ENCODE peak calls at places on chromosomes 2 and 18, in eight cellular contexts. One of them, this sample, is unnamed.

GRCh38 chr18:11937874-11938478 is 29.9 kb upstream of the MPPE1 start:
- DNase-seq in brain microvascular endothelial cell: peak; percentile 64
- DNase-seq in psoas muscle: peak; percentile 74
- DNase-seq in CD8-positive, alpha-beta T cell: peak; percentile 72
- DNase-seq in IMR-90: peak; percentile 61
- DNase-seq in GM12878: peak; percentile 23
- DNase-seq in suprapubic skin: peak; percentile 87
- DNase-seq in right lobe of liver: peak; percentile 73
- DNase-seq in this sample: no peak

GRCh38 chr18:46152436-46152807 is 48.2 kb downstream of the HAUS1 start:
- DNase-seq in brain microvascular endothelial cell: peak; percentile 67
- DNase-seq in psoas muscle: peak; percentile 84
- DNase-seq in CD8-positive, alpha-beta T cell: no peak
- DNase-seq in IMR-90: peak; percentile 83
- DNase-seq in GM12878: no peak
- DNase-seq in suprapubic skin: peak; percentile 36
- DNase-seq in right lobe of liver: no peak
- DNase-seq in this sample: peak; percentile 75

GRCh38 chr2:184814428-184814827 is 216.1 kb downstream of the ZNF804A start:
- DNase-seq in brain microvascular endothelial cell: no peak
- DNase-seq in psoas muscle: no peak
- DNase-seq in CD8-positive, alpha-beta T cell: no peak
- DNase-seq in IMR-90: no peak
- DNase-seq in GM12878: no peak
- DNase-seq in suprapubic skin: no peak
- DNase-seq in right lobe of liver: no peak
- DNase-seq in this sample: no peak

GRCh38 chr2:58146707-58147106 is 94.4 kb downstream of the FANCL start:
- DNase-seq in brain microvascular endothelial cell: peak; percentile 45
- DNase-seq in psoas muscle: no peak
- DNase-seq in CD8-positive, alpha-beta T cell: no peak
- DNase-seq in IMR-90: peak; percentile 46
- DNase-seq in GM12878: no peak
- DNase-seq in suprapubic skin: no peak
- DNase-seq in right lobe of liver: no peak
- DNase-seq in this sample: no peak

GRCh38 chr2:3492951-3493609 is 26.3 kb downstream of the ADI1 start:
- DNase-seq in brain microvascular endothelial cell: peak; percentile 97
- DNase-seq in psoas muscle: peak; percentile 72
- DNase-seq in CD8-positive, alpha-beta T cell: no peak
- DNase-seq in IMR-90: peak; percentile 96
- DNase-seq in GM12878: no peak
- DNase-seq in suprapubic skin: peak; percentile 52
- DNase-seq in right lobe of liver: no peak
- DNase-seq in this sample: no peak

GRCh38 chr2:54417577-54417976 is 38.5 kb upstream of the SPTBN1 start:
- DNase-seq in brain microvascular endothelial cell: no peak
- DNase-seq in psoas muscle: no peak
- DNase-seq in CD8-positive, alpha-beta T cell: no peak
- DNase-seq in IMR-90: no peak
- DNase-seq in GM12878: no peak
- DNase-seq in suprapubic skin: no peak
- DNase-seq in right lobe of liver: no peak
- DNase-seq in this sample: no peak

GRCh38 chr2:152623076-152623740 is 94.1 kb downstream of the PRPF40A start:
- DNase-seq in brain microvascular endothelial cell: no peak
- DNase-seq in psoas muscle: no peak
- DNase-seq in CD8-positive, alpha-beta T cell: no peak
- DNase-seq in IMR-90: no peak
- DNase-seq in GM12878: no peak
- DNase-seq in suprapubic skin: no peak
- DNase-seq in right lobe of liver: no peak
- DNase-seq in this sample: no peak

GRCh38 chr2:226427538-226428307 is 371.9 kb downstream of the IRS1 start:
- DNase-seq in brain microvascular endothelial cell: peak; percentile 95
- DNase-seq in psoas muscle: peak; percentile 16
- DNase-seq in CD8-positive, alpha-beta T cell: no peak
- DNase-seq in IMR-90: peak; percentile 97
- DNase-seq in GM12878: no peak
- DNase-seq in suprapubic skin: no peak
- DNase-seq in right lobe of liver: no peak
- DNase-seq in this sample: peak; percentile 66

GRCh38 chr2:70785137-70785911 is 5.1 kb downstream of the FIGLA start:
- DNase-seq in brain microvascular endothelial cell: peak; percentile 12
- DNase-seq in psoas muscle: no peak
- DNase-seq in CD8-positive, alpha-beta T cell: peak; percentile 11
- DNase-seq in IMR-90: no peak
- DNase-seq in GM12878: no peak
- DNase-seq in suprapubic skin: no peak
- DNase-seq in right lobe of liver: no peak
- DNase-seq in this sample: no peak

GRCh38 chr2:37583402-37583801 is 88.0 kb downstream of the CDC42EP3 start:
- DNase-seq in brain microvascular endothelial cell: peak; percentile 68
- DNase-seq in psoas muscle: no peak
- DNase-seq in CD8-positive, alpha-beta T cell: no peak
- DNase-seq in IMR-90: no peak
- DNase-seq in GM12878: no peak
- DNase-seq in suprapubic skin: no peak
- DNase-seq in right lobe of liver: no peak
- DNase-seq in this sample: no peak

GRCh38 chr18:23377669-23378469 is 75.2 kb upstream of the RIOK3 start:
- DNase-seq in brain microvascular endothelial cell: peak; percentile 82
- DNase-seq in psoas muscle: no peak
- DNase-seq in CD8-positive, alpha-beta T cell: no peak
- DNase-seq in IMR-90: peak; percentile 92
- DNase-seq in GM12878: peak; percentile 39
- DNase-seq in suprapubic skin: no peak
- DNase-seq in right lobe of liver: no peak
- DNase-seq in this sample: no peak

GRCh38 chr2:98175811-98176210 is 88.8 kb downstream of the VWA3B start:
- DNase-seq in brain microvascular endothelial cell: no peak
- DNase-seq in psoas muscle: no peak
- DNase-seq in CD8-positive, alpha-beta T cell: no peak
- DNase-seq in IMR-90: no peak
- DNase-seq in GM12878: no peak
- DNase-seq in suprapubic skin: no peak
- DNase-seq in right lobe of liver: no peak
- DNase-seq in this sample: no peak
- TF ChIP-seq CTCF in brain microvascular endothelial cell: no peak
- TF ChIP-seq CTCF in psoas muscle: peak; percentile 24
- TF ChIP-seq CTCF in CD8-positive, alpha-beta T cell: no peak
- TF ChIP-seq CTCF in IMR-90: no peak
- TF ChIP-seq CTCF in GM12878: peak; percentile 34
- TF ChIP-seq CTCF in suprapubic skin: no peak
- TF ChIP-seq CTCF in right lobe of liver: peak; percentile 32
- TF ChIP-seq CTCF in this sample: peak; percentile 13

GRCh38 chr2:147689510-147689909 is 155.3 kb upstream of the ACVR2A start:
- DNase-seq in brain microvascular endothelial cell: no peak
- DNase-seq in psoas muscle: no peak
- DNase-seq in CD8-positive, alpha-beta T cell: no peak
- DNase-seq in IMR-90: no peak
- DNase-seq in GM12878: peak; percentile 77
- DNase-seq in suprapubic skin: no peak
- DNase-seq in right lobe of liver: no peak
- DNase-seq in this sample: no peak
- H3K27ac ChIP-seq in brain microvascular endothelial cell: no peak overlapping the region
- H3K27ac ChIP-seq in psoas muscle: no peak overlapping the region
- H3K27ac ChIP-seq in CD8-positive, alpha-beta T cell: no peak overlapping the region
- H3K27ac ChIP-seq in IMR-90: no peak overlapping the region
- H3K27ac ChIP-seq in GM12878: no peak overlapping the region
- H3K27ac ChIP-seq in suprapubic skin: no peak overlapping the region
- H3K27ac ChIP-seq in right lobe of liver: no peak overlapping the region
- H3K27ac ChIP-seq in this sample: no peak overlapping the region

GRCh38 chr2:86241611-86242010 is 42.4 kb downstream of the MRPL35 start:
- DNase-seq in brain microvascular endothelial cell: no peak
- DNase-seq in psoas muscle: no peak
- DNase-seq in CD8-positive, alpha-beta T cell: no peak
- DNase-seq in IMR-90: no peak
- DNase-seq in GM12878: no peak
- DNase-seq in suprapubic skin: no peak
- DNase-seq in right lobe of liver: no peak
- DNase-seq in this sample: no peak

GRCh38 chr2:86243950-86244733 is 44.9 kb downstream of the MRPL35 start:
- DNase-seq in brain microvascular endothelial cell: no peak
- DNase-seq in psoas muscle: no peak
- DNase-seq in CD8-positive, alpha-beta T cell: no peak
- DNase-seq in IMR-90: no peak
- DNase-seq in GM12878: no peak
- DNase-seq in suprapubic skin: no peak
- DNase-seq in right lobe of liver: no peak
- DNase-seq in this sample: no peak

GRCh38 chr2:86239745-86240144 is 40.5 kb downstream of the MRPL35 start:
- DNase-seq in brain microvascular endothelial cell: no peak
- DNase-seq in psoas muscle: no peak
- DNase-seq in CD8-positive, alpha-beta T cell: no peak
- DNase-seq in IMR-90: no peak
- DNase-seq in GM12878: no peak
- DNase-seq in suprapubic skin: no peak
- DNase-seq in right lobe of liver: no peak
- DNase-seq in this sample: no peak

GRCh38 chr2:86240251-86240650 is 41.0 kb downstream of the MRPL35 start:
- DNase-seq in brain microvascular endothelial cell: no peak
- DNase-seq in psoas muscle: no peak
- DNase-seq in CD8-positive, alpha-beta T cell: no peak
- DNase-seq in IMR-90: no peak
- DNase-seq in GM12878: no peak
- DNase-seq in suprapubic skin: no peak
- DNase-seq in right lobe of liver: no peak
- DNase-seq in this sample: no peak

GRCh38 chr2:86243272-86243671 is 44.0 kb downstream of the MRPL35 start:
- DNase-seq in brain microvascular endothelial cell: no peak
- DNase-seq in psoas muscle: no peak
- DNase-seq in CD8-positive, alpha-beta T cell: no peak
- DNase-seq in IMR-90: no peak
- DNase-seq in GM12878: no peak
- DNase-seq in suprapubic skin: no peak
- DNase-seq in right lobe of liver: no peak
- DNase-seq in this sample: no peak
- H3K27me3 ChIP-seq in brain microvascular endothelial cell: no peaks in the 10 kb centered on the region
- H3K27me3 ChIP-seq in psoas muscle: no peaks in the 10 kb centered on the region
- H3K27me3 ChIP-seq in CD8-positive, alpha-beta T cell: no peaks in the 10 kb centered on the region
- H3K27me3 ChIP-seq in IMR-90: peaks cover 38% of the 10 kb centered on the region
- H3K27me3 ChIP-seq in GM12878: no peaks in the 10 kb centered on the region
- H3K27me3 ChIP-seq in suprapubic skin: no peaks in the 10 kb centered on the region
- H3K27me3 ChIP-seq in right lobe of liver: no peaks in the 10 kb centered on the region
- H3K27me3 ChIP-seq in this sample: no peaks in the 10 kb centered on the region

DNA sequence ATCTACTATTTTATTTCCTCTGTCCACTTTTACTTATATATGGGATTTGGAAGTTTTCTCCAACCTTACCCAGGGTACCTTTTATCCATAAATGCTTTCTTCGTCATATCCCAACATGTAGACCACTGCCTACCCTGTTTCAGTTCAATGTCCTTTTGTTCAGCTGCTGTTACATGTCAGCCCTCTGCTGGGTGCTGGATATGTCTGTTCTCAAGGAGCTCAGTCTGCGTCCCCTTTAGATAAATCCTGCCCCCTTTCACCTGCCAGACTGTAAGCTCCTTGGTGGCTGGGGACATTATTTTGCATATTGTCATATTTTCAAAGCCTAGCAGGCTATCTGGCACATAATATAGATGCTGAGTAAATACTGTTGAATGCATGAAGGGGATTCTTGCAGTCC is 53.2 kb downstream of the NEMP2 start:
- DNase-seq in brain microvascular endothelial cell: no peak
- DNase-seq in psoas muscle: no peak
- DNase-seq in CD8-positive, alpha-beta T cell: no peak
- DNase-seq in IMR-90: no peak
- DNase-seq in GM12878: no peak
- DNase-seq in suprapubic skin: no peak
- DNase-seq in right lobe of liver: no peak
- DNase-seq in this sample: no peak
- TF ChIP-seq CTCF in brain microvascular endothelial cell: no peak
- TF ChIP-seq CTCF in psoas muscle: no peak
- TF ChIP-seq CTCF in CD8-positive, alpha-beta T cell: no peak
- TF ChIP-seq CTCF in IMR-90: no peak
- TF ChIP-seq CTCF in GM12878: no peak
- TF ChIP-seq CTCF in suprapubic skin: no peak
- TF ChIP-seq CTCF in right lobe of liver: no peak
- TF ChIP-seq CTCF in this sample: no peak

GRCh38 chr2:139526781-139527180 is 746.6 kb upstream of the NXPH2 start:
- DNase-seq in brain microvascular endothelial cell: no peak
- DNase-seq in psoas muscle: no peak
- DNase-seq in CD8-positive, alpha-beta T cell: no peak
- DNase-seq in IMR-90: no peak
- DNase-seq in GM12878: no peak
- DNase-seq in suprapubic skin: no peak
- DNase-seq in right lobe of liver: no peak
- DNase-seq in this sample: no peak

GRCh38 chr2:139529045-139529444 is 748.9 kb upstream of the NXPH2 start:
- DNase-seq in brain microvascular endothelial cell: no peak
- DNase-seq in psoas muscle: no peak
- DNase-seq in CD8-positive, alpha-beta T cell: no peak
- DNase-seq in IMR-90: no peak
- DNase-seq in GM12878: no peak
- DNase-seq in suprapubic skin: no peak
- DNase-seq in right lobe of liver: no peak
- DNase-seq in this sample: no peak
- H3K27ac ChIP-seq in brain microvascular endothelial cell: no peak overlapping the region
- H3K27ac ChIP-seq in psoas muscle: no peak overlapping the region
- H3K27ac ChIP-seq in CD8-positive, alpha-beta T cell: no peak overlapping the region
- H3K27ac ChIP-seq in IMR-90: no peak overlapping the region
- H3K27ac ChIP-seq in GM12878: no peak overlapping the region
- H3K27ac ChIP-seq in suprapubic skin: no peak overlapping the region
- H3K27ac ChIP-seq in right lobe of liver: no peak overlapping the region
- H3K27ac ChIP-seq in this sample: no peak overlapping the region

This sample was measured in RWPE2.